ENCODE peak calls at places on chromosomes 11 and 22, in seven cellular contexts. One of them, this sample, is unnamed.

GRCh38 chr22:28989035-28989464 is 72.6 kb downstream of the C22orf31 start:
- DNase-seq in stomach: no peak
- DNase-seq in GM12865: no peak
- DNase-seq in fibroblast of mammary gland: peak; percentile 35
- DNase-seq in Calu3: no peak
- DNase-seq in chondrocyte: no peak
- DNase-seq in tibial artery: no peak
- DNase-seq in this sample: no peak

GRCh38 chr11:5932671-5933070 is 9.4 kb upstream of the OR56A3 start:
- DNase-seq in stomach: no peak
- DNase-seq in Calu3: no peak
- DNase-seq in fibroblast of mammary gland: no peak
- DNase-seq in GM12865: no peak
- DNase-seq in chondrocyte: peak; percentile 56
- DNase-seq in tibial artery: no peak
- DNase-seq in this sample: no peak

GRCh38 chr11:62295504-62295903 is 3.4 kb downstream of the SCGB1D4 start:
- DNase-seq in GM12865: peak; percentile 17
- DNase-seq in stomach: no peak
- DNase-seq in tibial artery: no peak
- DNase-seq in Calu3: peak; percentile 27
- DNase-seq in chondrocyte: no peak
- DNase-seq in fibroblast of mammary gland: peak; percentile 28
- DNase-seq in this sample: no peak

GRCh38 chr22:18077639-18078328 is at the start of gene PEX26:
- DNase-seq in stomach: peak; percentile 96
- DNase-seq in Calu3: peak; percentile 95
- DNase-seq in chondrocyte: peak; percentile 92
- DNase-seq in fibroblast of mammary gland: peak; percentile 93
- DNase-seq in GM12865: peak; percentile 99
- DNase-seq in tibial artery: peak; percentile 97
- DNase-seq in this sample: peak; percentile 93

GRCh38 chr22:23684051-23684450 is 6.8 kb upstream of the RGL4 start:
- DNase-seq in tibial artery: no peak
- DNase-seq in Calu3: no peak
- DNase-seq in chondrocyte: peak; percentile 33
- DNase-seq in GM12865: no peak
- DNase-seq in stomach: peak; percentile 16
- DNase-seq in fibroblast of mammary gland: no peak
- DNase-seq in this sample: no peak

GRCh38 chr11:116500002-116500832 is 272.6 kb downstream of the BUD13 start:
- DNase-seq in Calu3: no peak
- DNase-seq in tibial artery: no peak
- DNase-seq in GM12865: no peak
- DNase-seq in stomach: no peak
- DNase-seq in chondrocyte: no peak
- DNase-seq in fibroblast of mammary gland: no peak
- DNase-seq in this sample: no peak

GRCh38 chr11:70811915-70812314 is 413.6 kb downstream of the CTTN start:
- DNase-seq in chondrocyte: no peak
- DNase-seq in Calu3: no peak
- DNase-seq in stomach: no peak
- DNase-seq in tibial artery: no peak
- DNase-seq in GM12865: no peak
- DNase-seq in fibroblast of mammary gland: no peak
- DNase-seq in this sample: no peak

GRCh38 chr11:66934971-66935779 is 23.0 kb downstream of the PC start:
- DNase-seq in tibial artery: no peak
- DNase-seq in fibroblast of mammary gland: peak; percentile 86
- DNase-seq in chondrocyte: no peak
- DNase-seq in Calu3: no peak
- DNase-seq in GM12865: no peak
- DNase-seq in stomach: no peak
- DNase-seq in this sample: no peak

GRCh38 chr11:952406-953385 is 27.0 kb downstream of the AP2A2 start:
- DNase-seq in stomach: peak; percentile 73
- DNase-seq in fibroblast of mammary gland: peak; percentile 37
- DNase-seq in tibial artery: no peak
- DNase-seq in Calu3: peak; percentile 86
- DNase-seq in GM12865: no peak
- DNase-seq in chondrocyte: no peak
- DNase-seq in this sample: no peak

GRCh38 chr11:110295487-110296225 is 758 bp downstream of the RDX start:
- DNase-seq in Calu3: peak; percentile 45
- DNase-seq in stomach: peak; percentile 61
- DNase-seq in tibial artery: peak; percentile 50
- DNase-seq in chondrocyte: no peak
- DNase-seq in fibroblast of mammary gland: peak; percentile 31
- DNase-seq in GM12865: peak; percentile 90
- DNase-seq in this sample: peak; percentile 28

GRCh38 chr11:27495710-27496300 is 10.8 kb downstream of the LIN7C start:
- DNase-seq in tibial artery: no peak
- DNase-seq in GM12865: no peak
- DNase-seq in chondrocyte: no peak
- DNase-seq in stomach: no peak
- DNase-seq in fibroblast of mammary gland: no peak
- DNase-seq in Calu3: no peak
- DNase-seq in this sample: no peak

GRCh38 chr22:45842141-45842831 is 134.7 kb downstream of the WNT7B start:
- DNase-seq in fibroblast of mammary gland: peak; percentile 21
- DNase-seq in stomach: no peak
- DNase-seq in chondrocyte: no peak
- DNase-seq in Calu3: no peak
- DNase-seq in tibial artery: no peak
- DNase-seq in GM12865: no peak
- DNase-seq in this sample: peak; percentile 57

GRCh38 chr11:78798567-78799170 is 224.0 kb upstream of the NARS2 start:
- DNase-seq in tibial artery: peak; percentile 75
- DNase-seq in stomach: peak; percentile 66
- DNase-seq in fibroblast of mammary gland: peak; percentile 81
- DNase-seq in chondrocyte: no peak
- DNase-seq in Calu3: peak; percentile 81
- DNase-seq in GM12865: peak; percentile 63
- DNase-seq in this sample: no peak

GRCh38 chr11:2475151-2475918 is 30.5 kb downstream of the KCNQ1 start:
- DNase-seq in tibial artery: no peak
- DNase-seq in GM12865: no peak
- DNase-seq in chondrocyte: no peak
- DNase-seq in Calu3: no peak
- DNase-seq in stomach: no peak
- DNase-seq in fibroblast of mammary gland: no peak
- DNase-seq in this sample: no peak

GRCh38 chr22:49199224-49199623 is 628.4 kb downstream of the BRD1 start:
- DNase-seq in chondrocyte: peak; percentile 44
- DNase-seq in Calu3: no peak
- DNase-seq in GM12865: no peak
- DNase-seq in tibial artery: peak; percentile 2
- DNase-seq in fibroblast of mammary gland: no peak
- DNase-seq in stomach: no peak
- DNase-seq in this sample: no peak

GRCh38 chr22:19866665-19867009 is 12.0 kb upstream of the GNB1L start:
- DNase-seq in tibial artery: no peak
- DNase-seq in stomach: no peak
- DNase-seq in Calu3: no peak
- DNase-seq in fibroblast of mammary gland: no peak
- DNase-seq in GM12865: no peak
- DNase-seq in chondrocyte: no peak
- DNase-seq in this sample: no peak

GRCh38 chr11:42768576-42768975 is 543.2 kb upstream of the API5 start:
- DNase-seq in fibroblast of mammary gland: no peak
- DNase-seq in chondrocyte: no peak
- DNase-seq in GM12865: no peak
- DNase-seq in Calu3: no peak
- DNase-seq in stomach: no peak
- DNase-seq in tibial artery: no peak
- DNase-seq in this sample: no peak

GRCh38 chr11:27370374-27370773 is 7.4 kb upstream of the CCDC34 start:
- DNase-seq in chondrocyte: no peak
- DNase-seq in tibial artery: no peak
- DNase-seq in Calu3: no peak
- DNase-seq in stomach: no peak
- DNase-seq in GM12865: no peak
- DNase-seq in fibroblast of mammary gland: no peak
- DNase-seq in this sample: no peak

GRCh38 chr11:113587318-113587739 is 112.1 kb upstream of the DRD2 start:
- DNase-seq in fibroblast of mammary gland: peak; percentile 7
- DNase-seq in GM12865: peak; percentile 58
- DNase-seq in chondrocyte: no peak
- DNase-seq in Calu3: no peak
- DNase-seq in stomach: no peak
- DNase-seq in tibial artery: no peak
- DNase-seq in this sample: no peak

GRCh38 chr11:39432929-39433328 is 2026.5 kb downstream of the LRRC4C start:
- DNase-seq in stomach: no peak
- DNase-seq in chondrocyte: no peak
- DNase-seq in Calu3: no peak
- DNase-seq in tibial artery: no peak
- DNase-seq in GM12865: no peak
- DNase-seq in fibroblast of mammary gland: no peak
- DNase-seq in this sample: no peak

GRCh38 chr11:12743834-12744449 is 69.7 kb downstream of the TEAD1 start:
- DNase-seq in Calu3: no peak
- DNase-seq in fibroblast of mammary gland: no peak
- DNase-seq in tibial artery: no peak
- DNase-seq in chondrocyte: no peak
- DNase-seq in GM12865: no peak
- DNase-seq in stomach: no peak
- DNase-seq in this sample: no peak

GRCh38 chr11:106581399-106581798 is 436.9 kb downstream of the GUCY1A2 start:
- DNase-seq in GM12865: no peak
- DNase-seq in chondrocyte: no peak
- DNase-seq in tibial artery: no peak
- DNase-seq in Calu3: no peak
- DNase-seq in fibroblast of mammary gland: no peak
- DNase-seq in stomach: peak; percentile 58
- DNase-seq in this sample: no peak

GRCh38 chr11:106585061-106585460 is 433.2 kb downstream of the GUCY1A2 start:
- DNase-seq in GM12865: no peak
- DNase-seq in stomach: no peak
- DNase-seq in fibroblast of mammary gland: peak; percentile 59
- DNase-seq in chondrocyte: no peak
- DNase-seq in tibial artery: no peak
- DNase-seq in Calu3: no peak
- DNase-seq in this sample: peak; percentile 51
- TF ChIP-seq CTCF in GM12865: peak; percentile 2
- TF ChIP-seq CTCF in stomach: no peak
- TF ChIP-seq CTCF in fibroblast of mammary gland: peak; percentile 52
- TF ChIP-seq CTCF in chondrocyte: peak; percentile 79
- TF ChIP-seq CTCF in tibial artery: no peak
- TF ChIP-seq CTCF in Calu3: no peak
- TF ChIP-seq CTCF in this sample: peak; percentile 82

GRCh38 chr22:27315833-27316232 is 485.7 kb downstream of the MN1 start:
- DNase-seq in tibial artery: no peak
- DNase-seq in chondrocyte: no peak
- DNase-seq in Calu3: no peak
- DNase-seq in stomach: no peak
- DNase-seq in fibroblast of mammary gland: no peak
- DNase-seq in GM12865: no peak
- DNase-seq in this sample: no peak

GRCh38 chr22:27317156-27317555 is 484.4 kb downstream of the MN1 start:
- DNase-seq in GM12865: no peak
- DNase-seq in stomach: no peak
- DNase-seq in Calu3: no peak
- DNase-seq in tibial artery: no peak
- DNase-seq in fibroblast of mammary gland: no peak
- DNase-seq in chondrocyte: no peak
- DNase-seq in this sample: no peak

GRCh38 chr22:27312567-27313507 is 488.7 kb downstream of the MN1 start:
- DNase-seq in fibroblast of mammary gland: no peak
- DNase-seq in stomach: no peak
- DNase-seq in GM12865: no peak
- DNase-seq in tibial artery: no peak
- DNase-seq in chondrocyte: no peak
- DNase-seq in Calu3: no peak
- DNase-seq in this sample: no peak

GRCh38 chr22:27311666-27312566 is 489.6 kb downstream of the MN1 start:
- DNase-seq in Calu3: no peak
- DNase-seq in chondrocyte: no peak
- DNase-seq in fibroblast of mammary gland: no peak
- DNase-seq in GM12865: no peak
- DNase-seq in stomach: no peak
- DNase-seq in tibial artery: no peak
- DNase-seq in this sample: no peak

GRCh38 chr22:27314276-27314807 is 487.2 kb downstream of the MN1 start:
- DNase-seq in stomach: no peak
- DNase-seq in Calu3: no peak
- DNase-seq in tibial artery: no peak
- DNase-seq in fibroblast of mammary gland: no peak
- DNase-seq in GM12865: no peak
- DNase-seq in chondrocyte: no peak
- DNase-seq in this sample: no peak
- TF ChIP-seq CTCF in stomach: no peak
- TF ChIP-seq CTCF in Calu3: no peak
- TF ChIP-seq CTCF in tibial artery: no peak
- TF ChIP-seq CTCF in fibroblast of mammary gland: no peak
- TF ChIP-seq CTCF in GM12865: no peak
- TF ChIP-seq CTCF in chondrocyte: no peak
- TF ChIP-seq CTCF in this sample: no peak

GRCh38 chr22:50545522-50546325 is at the start of gene KLHDC7B:
- DNase-seq in chondrocyte: peak; percentile 70
- DNase-seq in GM12865: no peak
- DNase-seq in tibial artery: no peak
- DNase-seq in stomach: no peak
- DNase-seq in Calu3: no peak
- DNase-seq in fibroblast of mammary gland: no peak
- DNase-seq in this sample: no peak
- TF ChIP-seq CTCF in chondrocyte: peak; percentile 37
- TF ChIP-seq CTCF in GM12865: peak; percentile 15
- TF ChIP-seq CTCF in tibial artery: no peak
- TF ChIP-seq CTCF in stomach: no peak
- TF ChIP-seq CTCF in Calu3: no peak
- TF ChIP-seq CTCF in fibroblast of mammary gland: no peak
- TF ChIP-seq CTCF in this sample: peak; percentile 29

DNA sequence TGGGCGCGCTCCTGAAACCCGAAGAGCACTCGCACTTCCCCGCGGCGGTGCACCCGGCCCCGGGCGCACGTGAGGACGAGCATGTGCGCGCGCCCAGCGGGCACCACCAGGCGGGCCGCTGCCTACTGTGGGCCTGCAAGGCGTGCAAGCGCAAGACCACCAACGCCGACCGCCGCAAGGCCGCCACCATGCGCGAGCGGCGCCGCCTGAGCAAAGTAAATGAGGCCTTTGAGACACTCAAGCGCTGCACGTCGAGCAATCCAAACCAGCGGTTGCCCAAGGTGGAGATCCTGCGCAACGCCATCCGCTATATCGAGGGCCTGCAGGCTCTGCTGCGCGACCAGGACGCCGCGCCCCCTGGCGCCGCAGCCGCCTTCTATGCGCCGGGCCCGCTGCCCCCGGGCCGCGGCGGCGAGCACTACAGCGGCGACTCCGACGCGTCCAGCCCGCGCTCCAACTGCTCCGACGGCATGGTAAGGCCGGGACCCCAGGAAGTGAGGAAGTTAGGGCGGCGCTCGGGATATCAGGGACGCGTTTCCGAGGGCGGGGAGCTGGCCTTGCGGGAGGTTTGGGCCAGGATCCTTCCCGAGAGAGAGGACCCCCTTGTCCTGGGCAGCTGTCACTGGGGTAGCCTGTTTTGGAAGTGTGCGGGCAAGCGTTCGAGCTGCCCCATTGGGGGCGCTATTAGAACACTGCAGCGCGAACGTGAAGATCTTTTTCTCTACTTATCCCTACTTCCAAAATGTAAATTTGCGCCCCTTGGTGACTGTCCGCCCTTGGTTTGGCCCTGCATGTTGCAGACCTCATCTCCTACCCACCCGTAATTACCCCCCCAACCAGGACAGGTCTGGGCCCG is 797 bp downstream of the MYOD1 start:
- DNase-seq in fibroblast of mammary gland: peak; percentile 31
- DNase-seq in stomach: no peak
- DNase-seq in GM12865: no peak
- DNase-seq in tibial artery: no peak
- DNase-seq in Calu3: no peak
- DNase-seq in chondrocyte: no peak
- DNase-seq in this sample: no peak
- TF ChIP-seq CTCF in fibroblast of mammary gland: no peak
- TF ChIP-seq CTCF in stomach: no peak
- TF ChIP-seq CTCF in GM12865: no peak
- TF ChIP-seq CTCF in tibial artery: no peak
- TF ChIP-seq CTCF in Calu3: peak; percentile 22
- TF ChIP-seq CTCF in chondrocyte: peak; percentile 62
- TF ChIP-seq CTCF in this sample: peak; percentile 33

This sample was measured in HFFc6.